ENCODE peak calls at places on chromosomes 6 and 20, in six cellular contexts. One of them, this sample, is unnamed. For H3K27me3, the result is how much of the 10 kb centered on the place peaks cover.

GRCh38 chr6:137893726-137894125 is 26.7 kb downstream of the TNFAIP3 start:
- DNase-seq in right cardiac atrium: no peak
- DNase-seq in prostate gland: no peak
- DNase-seq in heart left ventricle: no peak
- DNase-seq in cardiac muscle cell: no peak
- DNase-seq in mammary epithelial cell: peak
- DNase-seq in this sample: no peak

GRCh38 chr20:14208956-14209355 is 128.5 kb downstream of the FLRT3 start:
- DNase-seq in prostate gland: peak
- DNase-seq in right cardiac atrium: no peak
- DNase-seq in mammary epithelial cell: no peak
- DNase-seq in heart left ventricle: no peak
- DNase-seq in cardiac muscle cell: no peak
- DNase-seq in this sample: no peak

GRCh38 chr20:19830351-19830750 is 72.3 kb downstream of the RIN2 start:
- DNase-seq in prostate gland: no peak
- DNase-seq in right cardiac atrium: no peak
- DNase-seq in cardiac muscle cell: no peak
- DNase-seq in mammary epithelial cell: peak
- DNase-seq in heart left ventricle: no peak
- DNase-seq in this sample: no peak

GRCh38 chr6:142872376-142872775 is 72.6 kb downstream of the HIVEP2 start:
- DNase-seq in cardiac muscle cell: no peak
- DNase-seq in mammary epithelial cell: peak
- DNase-seq in prostate gland: no peak
- DNase-seq in right cardiac atrium: no peak
- DNase-seq in heart left ventricle: no peak
- DNase-seq in this sample: no peak

GRCh38 chr6:36765943-36766648 is 68.5 kb downstream of the RAB44 start:
- DNase-seq in heart left ventricle: peak
- DNase-seq in right cardiac atrium: peak
- DNase-seq in mammary epithelial cell: peak
- DNase-seq in prostate gland: peak
- DNase-seq in cardiac muscle cell: peak
- DNase-seq in this sample: no peak

GRCh38 chr6:112984899-112985298 is 637.8 kb downstream of the RFPL4B start:
- DNase-seq in heart left ventricle: no peak
- DNase-seq in cardiac muscle cell: no peak
- DNase-seq in mammary epithelial cell: no peak
- DNase-seq in prostate gland: no peak
- DNase-seq in right cardiac atrium: no peak
- DNase-seq in this sample: no peak

GRCh38 chr6:116438590-116439448 is 22.4 kb upstream of the CALHM6 start:
- DNase-seq in cardiac muscle cell: no peak
- DNase-seq in prostate gland: no peak
- DNase-seq in mammary epithelial cell: no peak
- DNase-seq in heart left ventricle: no peak
- DNase-seq in right cardiac atrium: no peak
- DNase-seq in this sample: no peak

GRCh38 chr6:47048638-47049037 is 6.5 kb upstream of the ADGRF1 start:
- DNase-seq in cardiac muscle cell: no peak
- DNase-seq in heart left ventricle: no peak
- DNase-seq in mammary epithelial cell: no peak
- DNase-seq in right cardiac atrium: no peak
- DNase-seq in prostate gland: no peak
- DNase-seq in this sample: no peak

GRCh38 chr6:55456016-55456415 is 123.0 kb downstream of the HMGCLL1 start:
- DNase-seq in mammary epithelial cell: no peak
- DNase-seq in cardiac muscle cell: no peak
- DNase-seq in prostate gland: no peak
- DNase-seq in heart left ventricle: no peak
- DNase-seq in right cardiac atrium: no peak
- DNase-seq in this sample: no peak

GRCh38 chr6:139370047-139370706 is 4.3 kb downstream of the CITED2 start:
- DNase-seq in heart left ventricle: no peak
- DNase-seq in prostate gland: no peak
- DNase-seq in cardiac muscle cell: peak
- DNase-seq in mammary epithelial cell: peak
- DNase-seq in right cardiac atrium: no peak
- DNase-seq in this sample: no peak

GRCh38 chr6:3363296-3364025 is 93.4 kb downstream of the SLC22A23 start:
- DNase-seq in heart left ventricle: no peak
- DNase-seq in prostate gland: peak
- DNase-seq in right cardiac atrium: no peak
- DNase-seq in mammary epithelial cell: peak
- DNase-seq in cardiac muscle cell: no peak
- DNase-seq in this sample: no peak
- H3K27ac ChIP-seq in heart left ventricle: no peak
- H3K27ac ChIP-seq in prostate gland: peak
- H3K27ac ChIP-seq in right cardiac atrium: no peak
- H3K27ac ChIP-seq in mammary epithelial cell: no peak
- H3K27ac ChIP-seq in cardiac muscle cell: no peak
- H3K27ac ChIP-seq in this sample: no peak

DNA sequence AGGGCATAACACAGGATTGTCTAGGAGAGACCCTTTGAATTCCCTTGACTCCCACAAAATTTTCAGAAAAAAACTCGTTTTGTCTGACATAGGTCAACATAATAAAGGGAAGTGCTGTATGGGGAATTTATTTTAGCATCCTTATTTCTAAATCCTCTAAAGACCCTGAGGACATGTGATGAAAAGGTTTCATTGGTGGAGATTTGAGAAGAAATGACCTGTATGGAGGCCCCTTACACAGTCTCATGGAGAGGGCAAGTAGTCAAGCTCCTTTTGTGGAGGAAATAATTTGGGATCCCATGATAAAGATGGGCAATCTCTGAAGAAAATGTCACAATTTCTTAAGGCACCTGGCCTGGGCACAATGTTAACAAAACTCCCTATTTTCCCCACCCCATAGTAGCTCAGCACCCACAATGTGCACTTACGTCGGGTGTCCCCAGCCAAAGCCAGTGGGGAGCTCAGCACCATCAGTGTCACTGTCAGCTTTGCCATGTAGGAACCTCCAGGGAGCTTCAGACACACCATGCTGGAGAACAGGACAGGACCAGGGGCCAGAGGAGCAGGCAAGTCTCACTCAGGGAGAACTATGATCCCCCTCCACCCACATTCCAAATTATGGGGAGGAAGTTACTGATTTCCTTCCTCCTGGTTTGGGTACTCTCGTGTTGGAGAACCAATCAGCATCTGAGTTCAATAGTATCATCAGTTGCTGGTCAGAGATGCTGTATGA is at the start of gene HLA-DRB5:
- DNase-seq in prostate gland: no peak
- DNase-seq in heart left ventricle: no peak
- DNase-seq in cardiac muscle cell: no peak
- DNase-seq in mammary epithelial cell: no peak
- DNase-seq in right cardiac atrium: peak
- DNase-seq in this sample: no peak
- H3K4me3 ChIP-seq in prostate gland: no peak
- H3K4me3 ChIP-seq in heart left ventricle: no peak
- H3K4me3 ChIP-seq in cardiac muscle cell: no peak
- H3K4me3 ChIP-seq in mammary epithelial cell: no peak
- H3K4me3 ChIP-seq in right cardiac atrium: no peak
- H3K4me3 ChIP-seq in this sample: no peak

GRCh38 chr20:61438285-61438684 is 186.2 kb downstream of the CDH4 start:
- DNase-seq in mammary epithelial cell: no peak
- DNase-seq in heart left ventricle: no peak
- DNase-seq in prostate gland: no peak
- DNase-seq in cardiac muscle cell: no peak
- DNase-seq in right cardiac atrium: no peak
- DNase-seq in this sample: no peak

GRCh38 chr20:61436674-61437279 is 184.7 kb downstream of the CDH4 start:
- DNase-seq in prostate gland: no peak
- DNase-seq in heart left ventricle: no peak
- DNase-seq in mammary epithelial cell: peak
- DNase-seq in cardiac muscle cell: peak
- DNase-seq in right cardiac atrium: no peak
- DNase-seq in this sample: no peak

GRCh38 chr20:61439251-61439650 is 187.2 kb downstream of the CDH4 start:
- DNase-seq in prostate gland: no peak
- DNase-seq in heart left ventricle: no peak
- DNase-seq in mammary epithelial cell: peak
- DNase-seq in right cardiac atrium: no peak
- DNase-seq in cardiac muscle cell: no peak
- DNase-seq in this sample: no peak

GRCh38 chr20:61436268-61436667 is 184.2 kb downstream of the CDH4 start:
- DNase-seq in prostate gland: no peak
- DNase-seq in cardiac muscle cell: no peak
- DNase-seq in heart left ventricle: no peak
- DNase-seq in mammary epithelial cell: peak
- DNase-seq in right cardiac atrium: no peak
- DNase-seq in this sample: no peak

GRCh38 chr20:61437280-61438206 is 185.5 kb downstream of the CDH4 start:
- DNase-seq in mammary epithelial cell: peak
- DNase-seq in cardiac muscle cell: peak
- DNase-seq in right cardiac atrium: peak
- DNase-seq in heart left ventricle: peak
- DNase-seq in prostate gland: peak
- DNase-seq in this sample: no peak
- H3K27me3 ChIP-seq in mammary epithelial cell: under half
- H3K27me3 ChIP-seq in cardiac muscle cell: under half
- H3K27me3 ChIP-seq in right cardiac atrium: under half
- H3K27me3 ChIP-seq in heart left ventricle: under half
- H3K27me3 ChIP-seq in prostate gland: under half
- H3K27me3 ChIP-seq in this sample: under half

DNA sequence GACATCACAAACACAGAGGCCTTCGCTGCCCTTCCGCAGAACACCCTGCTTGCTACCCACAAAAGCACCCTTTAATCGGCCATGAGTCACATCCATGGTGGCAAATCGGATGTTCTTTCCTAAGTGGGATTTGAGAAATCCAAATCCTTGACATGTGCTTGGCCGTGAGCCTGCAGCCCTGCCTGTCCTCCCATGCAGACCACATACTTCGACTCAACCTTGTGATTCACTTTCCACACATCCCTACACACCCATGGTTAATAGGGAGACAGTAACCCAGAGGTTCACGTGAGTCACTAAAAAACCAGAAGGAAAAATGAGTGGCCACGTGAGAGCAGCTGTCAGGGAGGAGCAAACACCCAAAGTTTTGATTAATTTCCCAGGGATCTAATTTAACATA is 19.4 kb downstream of the RAMACL start:
- DNase-seq in right cardiac atrium: no peak
- DNase-seq in heart left ventricle: no peak
- DNase-seq in mammary epithelial cell: peak
- DNase-seq in prostate gland: no peak
- DNase-seq in cardiac muscle cell: no peak
- DNase-seq in this sample: no peak
- H3K27ac ChIP-seq in right cardiac atrium: no peak
- H3K27ac ChIP-seq in heart left ventricle: no peak
- H3K27ac ChIP-seq in mammary epithelial cell: peak
- H3K27ac ChIP-seq in prostate gland: no peak
- H3K27ac ChIP-seq in cardiac muscle cell: no peak
- H3K27ac ChIP-seq in this sample: no peak

GRCh38 chr6:109978174-109979032 is at the start of gene GPR6:
- DNase-seq in cardiac muscle cell: peak
- DNase-seq in right cardiac atrium: peak
- DNase-seq in prostate gland: peak
- DNase-seq in heart left ventricle: peak
- DNase-seq in mammary epithelial cell: peak
- DNase-seq in this sample: no peak
- H3K4me3 ChIP-seq in cardiac muscle cell: peak
- H3K4me3 ChIP-seq in right cardiac atrium: no peak
- H3K4me3 ChIP-seq in prostate gland: no peak
- H3K4me3 ChIP-seq in heart left ventricle: no peak
- H3K4me3 ChIP-seq in mammary epithelial cell: no peak
- H3K4me3 ChIP-seq in this sample: no peak